ENCODE peak calls at places on chromosomes 16 and 17, in four cellular contexts. J, I, K and C are unnamed samples.

GRCh38 chr16:3020604-3021448 is 658 bp downstream of the TNFRSF12A start:
- DNase-seq in J (peak), I (peak), K (peak), C (peak)

GRCh38 chr17:63698886-63699637 is 863 bp downstream of the LIMD2 start:
- DNase-seq in J (peak), I (no peak), K (peak), C (peak)

GRCh38 chr16:55901756-55902155 is 26.6 kb upstream of the CES5A start:
- DNase-seq in J (no peak), I (no peak), K (no peak), C (no peak)

GRCh38 chr17:57586099-57586702 is 158.9 kb downstream of the CCDC182 start:
- DNase-seq in J (no peak), I (no peak), K (no peak), C (no peak)

GRCh38 chr16:719815-720506 is 985 bp upstream of the ANTKMT start:
- DNase-seq in J (no peak), I (no peak), K (no peak), C (no peak)

GRCh38 chr16:88680554-88681083 is 5.7 kb downstream of the SNAI3 start:
- DNase-seq in J (no peak), I (no peak), K (no peak), C (no peak)

GRCh38 chr17:81871387-81872120 is 417 bp upstream of the ARHGDIA start:
- DNase-seq in J (peak), I (peak), K (peak), C (peak)

GRCh38 chr16:7055443-7055842 is 277.2 kb upstream of the RBFOX1 start:
- DNase-seq in J (no peak), I (no peak), K (peak), C (no peak)

GRCh38 chr17:37458805-37459204 is 30.9 kb upstream of the DUSP14 start:
- DNase-seq in J (no peak), I (peak), K (no peak), C (no peak)

GRCh38 chr17:35073991-35074627 is 10.6 kb upstream of the RFFL start:
- DNase-seq in J (no peak), I (no peak), K (no peak), C (no peak)

GRCh38 chr16:84810518-84811273 is 9.1 kb upstream of the CRISPLD2 start:
- DNase-seq in J (no peak), I (peak), K (no peak), C (no peak)

GRCh38 chr17:27355419-27355818 is 61.5 kb downstream of the WSB1 start:
- DNase-seq in J (no peak), I (no peak), K (no peak), C (no peak)

GRCh38 chr17:77247048-77247541 is 106.3 kb downstream of the SEC14L1 start:
- DNase-seq in J (peak), I (peak), K (peak), C (peak)